ENCODE peak calls at places on chromosomes 7 and 10, in ten cellular contexts. G, C, D, B, X, Y, Z, H, W and R are unnamed samples. For H3K9me3, the result is how much of the 10 kb centered on the place peaks cover.

GRCh38 chr7:137880432-137880831 is 33.7 kb upstream of the DGKI start:
- DNase-seq in G (no peak), C (no peak), D (no peak), B (no peak), X (no peak), Y (no peak), Z (no peak), H (no peak), W (no peak), R (no peak)

GRCh38 chr10:6071181-6072175 is 9.3 kb upstream of the IL2RA start:
- DNase-seq in G (no peak), C (no peak), D (no peak), B (no peak), X (no peak), Y (no peak), Z (no peak), H (no peak), W (no peak), R (no peak)

GRCh38 chr7:139915301-139915863 is 86.3 kb downstream of the TBXAS1 start:
- DNase-seq in G (no peak), C (no peak), D (no peak), B (no peak), X (no peak), Y (no peak), Z (no peak), H (no peak), W (peak), R (no peak)

GRCh38 chr10:92839191-92840085 is 8.9 kb upstream of the EXOC6 start:
- DNase-seq in G (peak), C (peak), D (peak), B (peak), X (peak), Y (peak), Z (no peak), H (peak), W (peak), R (no peak)

GRCh38 chr10:133460208-133460769 is 6.5 kb downstream of the SCART1 start:
- DNase-seq in G (no peak), C (no peak), D (no peak), B (no peak), X (no peak), Y (no peak), Z (no peak), H (no peak), W (no peak), R (no peak)

GRCh38 chr7:132275384-132275783 is 300.9 kb downstream of the PLXNA4 start:
- DNase-seq in G (no peak), C (no peak), D (no peak), B (no peak), X (no peak), Y (no peak), Z (no peak), H (no peak), W (no peak), R (no peak)

GRCh38 chr10:6240254-6240653 is 37.5 kb downstream of the PFKFB3 start:
- DNase-seq in G (no peak), C (no peak), D (no peak), B (no peak), X (no peak), Y (no peak), Z (no peak), H (no peak), W (no peak), R (no peak)

GRCh38 chr10:113958631-113959382 is 84.9 kb upstream of the ADRB1 start:
- DNase-seq in G (peak), C (peak), D (no peak), B (peak), X (peak), Y (peak), Z (no peak), H (no peak), W (peak), R (no peak)

GRCh38 chr10:118287076-118287806 is 54.9 kb downstream of the FAM204A start:
- DNase-seq in G (no peak), C (no peak), D (no peak), B (no peak), X (no peak), Y (no peak), Z (no peak), H (no peak), W (no peak), R (no peak)

GRCh38 chr10:120873741-120874140 is 22.6 kb downstream of the WDR11 start:
- DNase-seq in G (no peak), C (no peak), D (no peak), B (no peak), X (no peak), Y (no peak), Z (no peak), H (no peak), W (no peak), R (no peak)

GRCh38 chr7:12888727-12889126 is 201.3 kb downstream of the ARL4A start:
- DNase-seq in G (no peak), C (no peak), D (no peak), B (no peak), X (peak), Y (no peak), Z (no peak), H (no peak), W (no peak), R (no peak)

GRCh38 chr10:133224861-133225366 is 5.1 kb upstream of the UTF1 start:
- DNase-seq in G (no peak), C (no peak), D (no peak), B (no peak), X (no peak), Y (no peak), Z (no peak), H (no peak), W (no peak), R (no peak)

GRCh38 chr7:135169936-135170222 is 628 bp downstream of the CYREN start:
- DNase-seq in G (no peak), C (no peak), D (no peak), B (no peak), X (no peak), Y (no peak), Z (no peak), H (no peak), W (no peak), R (no peak)

GRCh38 chr10:86518781-86519180 is 2.8 kb downstream of the WAPL start:
- DNase-seq in G (no peak), C (no peak), D (no peak), B (no peak), X (no peak), Y (no peak), Z (no peak), H (no peak), W (no peak), R (no peak)

GRCh38 chr10:35765039-35765662 is 123.1 kb upstream of the FZD8 start:
- DNase-seq in G (peak), C (peak), D (no peak), B (no peak), X (no peak), Y (peak), Z (no peak), H (peak), W (no peak), R (no peak)

GRCh38 chr10:82969405-82969804 is 1094.4 kb downstream of the NRG3 start:
- DNase-seq in G (no peak), C (no peak), D (no peak), B (no peak), X (peak), Y (no peak), Z (no peak), H (no peak), W (peak), R (no peak)

GRCh38 chr7:86933295-86933845 is 126.1 kb downstream of the ELAPOR2 start:
- DNase-seq in G (no peak), C (no peak), D (no peak), B (no peak), X (no peak), Y (no peak), Z (no peak), H (no peak), W (no peak), R (no peak)

GRCh38 chr7:18694911-18695310 is 199.4 kb downstream of the HDAC9 start:
- DNase-seq in G (no peak), C (no peak), D (no peak), B (no peak), X (no peak), Y (no peak), Z (no peak), H (no peak), W (no peak), R (no peak)

GRCh38 chr10:124323145-124323725 is 95.5 kb downstream of the OAT start:
- DNase-seq in G (no peak), C (no peak), D (no peak), B (no peak), X (no peak), Y (no peak), Z (no peak), H (no peak), W (peak), R (no peak)

GRCh38 chr10:92164024-92164423 is 126.9 kb downstream of the CPEB3 start:
- DNase-seq in G (no peak), C (no peak), D (no peak), B (no peak), X (no peak), Y (no peak), Z (no peak), H (no peak), W (no peak), R (no peak)

GRCh38 chr7:45655539-45655938 is 81.4 kb downstream of the ADCY1 start:
- DNase-seq in G (no peak), C (no peak), D (no peak), B (no peak), X (no peak), Y (no peak), Z (no peak), H (no peak), W (no peak), R (no peak)

GRCh38 chr7:1300636-1301035 is 68.0 kb downstream of the UNCX start:
- DNase-seq in G (no peak), C (no peak), D (no peak), B (no peak), X (no peak), Y (no peak), Z (no peak), H (no peak), W (no peak), R (no peak)

GRCh38 chr7:45890902-45891461 is 2.7 kb downstream of the IGFBP1 start:
- DNase-seq in G (no peak), C (no peak), D (no peak), B (peak), X (peak), Y (peak), Z (peak), H (no peak), W (peak), R (no peak)

GRCh38 chr7:3649250-3649649 is 348.2 kb downstream of the SDK1 start:
- DNase-seq in G (no peak), C (no peak), D (no peak), B (no peak), X (no peak), Y (no peak), Z (no peak), H (no peak), W (peak), R (no peak)

GRCh38 chr10:102133373-102134195 is 744 bp downstream of the PPRC1 start:
- DNase-seq in G (peak), C (peak), D (peak), B (peak), X (peak), Y (peak), Z (no peak), H (peak), W (peak), R (peak)

GRCh38 chr7:96921231-96921630 is 84.1 kb upstream of the DLX6 start:
- DNase-seq in G (no peak), C (no peak), D (no peak), B (no peak), X (no peak), Y (no peak), Z (no peak), H (no peak), W (no peak), R (no peak)

GRCh38 chr7:39746162-39746782 is 122.9 kb downstream of the RALA start:
- DNase-seq in G (peak), C (peak), D (peak), B (peak), X (peak), Y (peak), Z (no peak), H (peak), W (peak), R (peak)

GRCh38 chr7:98038731-98039130 is 48.7 kb upstream of the OCM2 start:
- DNase-seq in G (no peak), C (no peak), D (no peak), B (no peak), X (no peak), Y (no peak), Z (no peak), H (no peak), W (no peak), R (no peak)

GRCh38 chr7:5514440-5515035 is 90.9 kb upstream of the TNRC18 start:
- DNase-seq in G (no peak), C (peak), D (no peak), B (no peak), X (no peak), Y (no peak), Z (no peak), H (no peak), W (peak), R (no peak)

GRCh38 chr7:45677311-45677900 is 103.2 kb downstream of the ADCY1 start:
- DNase-seq in G (no peak), C (no peak), D (no peak), B (peak), X (no peak), Y (no peak), Z (no peak), H (no peak), W (no peak), R (no peak)

GRCh38 chr10:119517235-119518141 is 25.0 kb downstream of the RGS10 start:
- DNase-seq in G (no peak), C (peak), D (peak), B (peak), X (no peak), Y (peak), Z (no peak), H (no peak), W (no peak), R (no peak)

GRCh38 chr7:55019691-55020480 is 1.1 kb downstream of the EGFR start:
- DNase-seq in G (peak), C (peak), D (no peak), B (no peak), X (no peak), Y (peak), Z (no peak), H (no peak), W (no peak), R (no peak)

GRCh38 chr7:135690566-135690965 is 28.3 kb downstream of the STMP1 start:
- DNase-seq in G (no peak), C (no peak), D (no peak), B (no peak), X (peak), Y (no peak), Z (no peak), H (no peak), W (no peak), R (no peak)

GRCh38 chr10:20978617-20979016 is 81.5 kb upstream of the NEBL start:
- DNase-seq in G (no peak), C (no peak), D (no peak), B (no peak), X (no peak), Y (no peak), Z (no peak), H (no peak), W (no peak), R (no peak)

GRCh38 chr7:124723012-124723411 is 42.6 kb downstream of the GPR37 start:
- DNase-seq in G (no peak), C (no peak), D (no peak), B (no peak), X (peak), Y (no peak), Z (no peak), H (no peak), W (peak), R (no peak)

DNA sequence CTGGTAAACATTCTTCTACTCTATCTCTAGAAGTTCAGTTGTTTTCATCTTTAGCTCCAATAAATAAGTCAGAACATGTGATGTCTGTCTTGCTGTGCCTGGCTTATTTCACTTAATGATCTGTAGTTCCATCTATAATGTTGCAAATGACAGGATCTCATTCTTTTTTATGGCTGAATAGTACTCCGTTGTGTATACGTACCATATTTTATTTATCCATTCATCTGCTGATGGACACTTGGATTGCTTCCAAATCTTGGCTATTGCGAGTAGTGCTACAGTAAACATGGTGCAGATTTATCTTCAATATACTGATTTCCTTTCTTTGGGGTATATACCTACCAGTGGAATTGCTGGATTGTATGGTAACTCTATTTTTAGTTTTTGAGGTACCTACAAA is 124.4 kb downstream of the ZNF33B start:
- DNase-seq in G (no peak), C (no peak), D (no peak), B (no peak), X (no peak), Y (no peak), Z (no peak), H (no peak), W (no peak), R (no peak)
- H3K9me3 ChIP-seq in G (half or more), C (half or more), D (half or more), B (under half), X (under half), Y (half or more), Z (under half), H (half or more), W (half or more), R (under half)

GRCh38 chr7:157111311-157111710 is 27.4 kb upstream of the UBE3C start:
- DNase-seq in G (no peak), C (no peak), D (no peak), B (no peak), X (no peak), Y (no peak), Z (no peak), H (no peak), W (no peak), R (no peak)
- H3K9me3 ChIP-seq in G (under half), C (under half), D (under half), B (under half), X (under half), Y (under half), Z (under half), H (under half), W (under half), R (under half)

GRCh38 chr10:131650169-131650705 is 250.6 kb upstream of the PPP2R2D start:
- DNase-seq in G (no peak), C (no peak), D (no peak), B (no peak), X (no peak), Y (no peak), Z (no peak), H (no peak), W (no peak), R (no peak)
- H3K9me3 ChIP-seq in G (under half), C (under half), D (under half), B (under half), X (under half), Y (under half), Z (under half), H (under half), W (under half), R (under half)

GRCh38 chr10:76085002-76085401 is 653.6 kb downstream of the LRMDA start:
- DNase-seq in G (no peak), C (no peak), D (no peak), B (no peak), X (no peak), Y (no peak), Z (no peak), H (no peak), W (no peak), R (no peak)

GRCh38 chr10:76091821-76092394 is 660.5 kb downstream of the LRMDA start:
- DNase-seq in G (no peak), C (no peak), D (no peak), B (no peak), X (no peak), Y (peak), Z (no peak), H (no peak), W (no peak), R (no peak)

GRCh38 chr10:76086571-76087260 is 655.3 kb downstream of the LRMDA start:
- DNase-seq in G (peak), C (no peak), D (no peak), B (no peak), X (no peak), Y (peak), Z (no peak), H (no peak), W (peak), R (no peak)

GRCh38 chr10:76085773-76086570 is 654.5 kb downstream of the LRMDA start:
- DNase-seq in G (no peak), C (no peak), D (no peak), B (no peak), X (no peak), Y (no peak), Z (no peak), H (no peak), W (no peak), R (no peak)

DNA sequence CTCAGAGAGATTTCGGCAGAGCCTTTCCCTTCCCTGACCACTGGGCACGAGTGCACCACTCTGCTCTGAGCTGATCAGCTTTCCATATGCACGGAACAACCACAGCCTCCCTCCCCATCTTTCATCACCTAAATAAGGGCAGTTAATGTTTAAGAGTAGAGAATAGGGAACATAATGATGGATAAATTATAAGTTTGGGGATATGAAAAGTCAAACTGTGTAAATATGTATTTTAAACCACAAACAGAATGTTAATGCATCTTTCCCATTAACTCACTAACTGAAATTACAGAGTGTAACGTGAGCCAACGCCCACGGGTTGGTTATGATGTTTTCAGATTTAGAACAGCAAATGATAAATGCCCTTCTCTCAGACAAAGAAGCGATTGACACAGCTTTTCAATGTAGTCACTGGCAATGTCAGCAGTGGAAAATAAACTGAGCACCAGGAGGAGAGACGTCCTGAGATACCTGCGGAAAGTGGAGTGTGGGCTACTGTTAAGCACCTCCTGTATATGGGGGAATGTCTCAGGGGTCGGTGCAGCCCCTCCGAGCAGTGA is 658.3 kb downstream of the LRMDA start:
- DNase-seq in G (no peak), C (no peak), D (no peak), B (no peak), X (no peak), Y (no peak), Z (no peak), H (no peak), W (no peak), R (no peak)
- H3K9me3 ChIP-seq in G (under half), C (under half), D (under half), B (under half), X (under half), Y (under half), Z (under half), H (under half), W (under half), R (under half)

DNA sequence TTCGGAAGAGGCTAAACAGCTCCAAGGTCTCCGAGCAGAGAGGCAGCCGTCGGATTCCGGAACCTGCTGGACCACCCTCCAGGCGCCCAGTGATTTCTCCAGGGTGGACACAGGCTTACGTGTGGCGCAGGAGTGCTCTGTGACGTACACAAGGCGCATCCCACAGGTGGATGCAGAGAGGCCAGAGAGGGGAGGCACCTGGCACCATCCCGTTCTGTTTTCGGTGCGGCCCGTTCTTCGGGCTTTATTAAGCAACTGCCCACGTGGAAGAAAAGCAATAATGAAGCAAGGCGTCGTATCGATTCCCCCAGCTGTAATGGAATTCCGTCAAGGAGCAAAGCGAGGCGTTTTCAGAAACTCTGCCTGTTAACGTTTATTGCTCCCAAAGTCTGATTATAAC is 163.6 kb downstream of the PTPRN2 start:
- DNase-seq in G (no peak), C (no peak), D (no peak), B (no peak), X (no peak), Y (no peak), Z (no peak), H (no peak), W (no peak), R (no peak)
- H3K9me3 ChIP-seq in G (under half), C (under half), D (under half), B (under half), X (under half), Y (under half), Z (under half), H (under half), W (under half), R (under half)

GRCh38 chr10:130358981-130359650 is 222.9 kb downstream of the GLRX3 start:
- DNase-seq in G (no peak), C (no peak), D (no peak), B (no peak), X (no peak), Y (no peak), Z (no peak), H (no peak), W (no peak), R (no peak)
- H3K9me3 ChIP-seq in G (under half), C (under half), D (under half), B (under half), X (under half), Y (under half), Z (under half), H (under half), W (under half), R (under half)